ENCODE peak calls at places on chromosomes 12 and 14, in five cellular contexts. A is GM03348, K is endothelial cell, I is D341Med, S is epithelial cell of prostate. B is an unnamed sample.

GRCh38 chr14:101711041-101711861 is 50.3 kb upstream of the PPP2R5C start:
- DNase-seq in I (no peak), S (no peak), K (no peak), A (no peak), B (no peak)

GRCh38 chr14:26088260-26088659 is 509.6 kb downstream of the NOVA1 start:
- DNase-seq in A (no peak), I (no peak), S (no peak), K (no peak), B (no peak)

GRCh38 chr12:114952573-114953196 is 268.7 kb upstream of the TBX3 start:
- DNase-seq in K (no peak), A (no peak), S (no peak), I (no peak), B (no peak)

GRCh38 chr12:89280833-89281533 is 71.3 kb downstream of the DUSP6 start:
- DNase-seq in S (no peak), A (no peak), I (no peak), K (no peak), B (no peak)

GRCh38 chr14:102234331-102235264 is 70.4 kb downstream of the MOK start:
- DNase-seq in S (no peak), A (no peak), K (no peak), I (peak; percentile 60), B (no peak)

GRCh38 chr12:6273209-6273928 is 37.1 kb upstream of the PLEKHG6 start:
- DNase-seq in S (no peak), I (peak; percentile 31), K (peak; percentile 37), A (no peak), B (no peak)

GRCh38 chr12:47935196-47935595 is 28.2 kb upstream of the TMEM106C start:
- DNase-seq in A (peak; percentile 92), K (no peak), S (no peak), I (no peak), B (peak; percentile 92)

GRCh38 chr14:102848830-102849521 is 71.7 kb downstream of the TRAF3 start:
- DNase-seq in I (peak; percentile 65), A (peak; percentile 41), K (no peak), S (no peak), B (peak; percentile 71)

GRCh38 chr12:57227315-57228115 is 2.0 kb upstream of the SHMT2 start:
- DNase-seq in I (no peak), A (no peak), K (no peak), S (no peak), B (no peak)

GRCh38 chr14:92956961-92957360 is 34.0 kb downstream of the CHGA start:
- DNase-seq in I (no peak), S (no peak), A (no peak), K (no peak), B (no peak)

GRCh38 chr14:25049559-25050493 is at the start of gene STXBP6:
- DNase-seq in K (peak; percentile 65), I (peak; percentile 69), S (no peak), A (peak; percentile 88), B (peak; percentile 74)

GRCh38 chr14:102554835-102555819 is 37.3 kb upstream of the RCOR1 start:
- DNase-seq in A (peak; percentile 67), S (no peak), K (peak; percentile 44), I (peak; percentile 37), B (peak; percentile 35)

GRCh38 chr14:101604935-101605767 is 43.9 kb downstream of the DIO3 start:
- DNase-seq in A (no peak), S (no peak), K (no peak), I (peak; percentile 20), B (no peak)

GRCh38 chr12:6851153-6851920 is at the start of gene CDCA3:
- DNase-seq in S (peak; percentile 97), K (peak; percentile 88), A (peak; percentile 100), I (peak; percentile 92), B (peak; percentile 100)

GRCh38 chr14:104334812-104335161 is 196.4 kb downstream of the KIF26A start:
- DNase-seq in S (no peak), I (no peak), A (no peak), K (no peak), B (no peak)

GRCh38 chr14:65769151-65769550 is 356.6 kb downstream of the FUT8 start:
- DNase-seq in I (no peak), A (no peak), S (no peak), K (no peak), B (no peak)

GRCh38 chr14:65834051-65834450 is 421.5 kb downstream of the FUT8 start:
- DNase-seq in S (no peak), I (no peak), K (no peak), A (no peak), B (no peak)

GRCh38 chr12:105214670-105215375 is 21.2 kb downstream of the APPL2 start:
- DNase-seq in K (no peak), A (peak; percentile 18), S (peak; percentile 44), I (no peak), B (no peak)

GRCh38 chr12:2229661-2230539 is 177.1 kb downstream of the CACNA1C start:
- DNase-seq in I (no peak), K (no peak), S (no peak), A (no peak), B (no peak)

GRCh38 chr14:92759679-92760523 is 11.5 kb upstream of the LGMN start:
- DNase-seq in S (no peak), I (no peak), K (no peak), A (no peak), B (no peak)

B was measured in AG08395.